ENCODE peak calls at places on chromosome 7, in six cellular contexts. One of them, this sample, is unnamed.

GRCh38 chr7:159118220-159118595 is 26.5 kb downstream of the VIPR2 start:
- DNase-seq in IMR-90: no peak
- DNase-seq in neuronal stem cell: no peak
- DNase-seq in trophoblast cell: no peak
- DNase-seq in mesenchymal stem cell: no peak
- DNase-seq in H1: no peak
- DNase-seq in this sample: peak

GRCh38 chr7:92781117-92781720 is 55.2 kb downstream of the CDK6 start:
- DNase-seq in trophoblast cell: no peak
- DNase-seq in H1: no peak
- DNase-seq in neuronal stem cell: no peak
- DNase-seq in IMR-90: no peak
- DNase-seq in mesenchymal stem cell: no peak
- DNase-seq in this sample: no peak

GRCh38 chr7:93921190-93921585 is 347 bp upstream of the GNG11 start:
- DNase-seq in IMR-90: no peak
- DNase-seq in trophoblast cell: no peak
- DNase-seq in mesenchymal stem cell: no peak
- DNase-seq in neuronal stem cell: no peak
- DNase-seq in H1: no peak
- DNase-seq in this sample: no peak

GRCh38 chr7:151424799-151425198 is 15.0 kb upstream of the WDR86 start:
- DNase-seq in H1: no peak
- DNase-seq in trophoblast cell: no peak
- DNase-seq in IMR-90: peak
- DNase-seq in mesenchymal stem cell: peak
- DNase-seq in neuronal stem cell: no peak
- DNase-seq in this sample: no peak

GRCh38 chr7:145959981-145960380 is 156.6 kb upstream of the CNTNAP2 start:
- DNase-seq in trophoblast cell: no peak
- DNase-seq in mesenchymal stem cell: no peak
- DNase-seq in neuronal stem cell: no peak
- DNase-seq in H1: no peak
- DNase-seq in IMR-90: no peak
- DNase-seq in this sample: no peak

GRCh38 chr7:40987571-40987970 is 715.3 kb downstream of the INHBA start:
- DNase-seq in IMR-90: peak
- DNase-seq in trophoblast cell: no peak
- DNase-seq in H1: no peak
- DNase-seq in neuronal stem cell: no peak
- DNase-seq in mesenchymal stem cell: peak
- DNase-seq in this sample: no peak

GRCh38 chr7:153399554-153399940 is 640.0 kb downstream of the ACTR3B start:
- DNase-seq in mesenchymal stem cell: no peak
- DNase-seq in trophoblast cell: no peak
- DNase-seq in neuronal stem cell: peak
- DNase-seq in H1: no peak
- DNase-seq in IMR-90: no peak
- DNase-seq in this sample: peak

GRCh38 chr7:86768967-86769760 is 125.5 kb downstream of the GRM3 start:
- DNase-seq in trophoblast cell: no peak
- DNase-seq in IMR-90: no peak
- DNase-seq in H1: no peak
- DNase-seq in neuronal stem cell: no peak
- DNase-seq in mesenchymal stem cell: no peak
- DNase-seq in this sample: peak

GRCh38 chr7:138233189-138233588 is 156.9 kb downstream of the AKR1D1 start:
- DNase-seq in mesenchymal stem cell: no peak
- DNase-seq in neuronal stem cell: no peak
- DNase-seq in trophoblast cell: no peak
- DNase-seq in IMR-90: no peak
- DNase-seq in H1: peak
- DNase-seq in this sample: no peak

GRCh38 chr7:88759216-88759955 is at the start of gene ZNF804B:
- DNase-seq in IMR-90: no peak
- DNase-seq in mesenchymal stem cell: no peak
- DNase-seq in neuronal stem cell: peak
- DNase-seq in H1: peak
- DNase-seq in trophoblast cell: no peak
- DNase-seq in this sample: peak
- H3K4me3 ChIP-seq in IMR-90: no peak
- H3K4me3 ChIP-seq in mesenchymal stem cell: peak
- H3K4me3 ChIP-seq in neuronal stem cell: peak
- H3K4me3 ChIP-seq in H1: peak
- H3K4me3 ChIP-seq in trophoblast cell: peak
- H3K4me3 ChIP-seq in this sample: no peak

GRCh38 chr7:74480861-74481417 is 27.2 kb downstream of the GTF2IRD1 start:
- DNase-seq in trophoblast cell: peak
- DNase-seq in H1: no peak
- DNase-seq in mesenchymal stem cell: peak
- DNase-seq in neuronal stem cell: no peak
- DNase-seq in IMR-90: peak
- DNase-seq in this sample: peak
- H3K18ac ChIP-seq in trophoblast cell: peak
- H3K18ac ChIP-seq in H1: peak
- H3K18ac ChIP-seq in mesenchymal stem cell: peak
- H3K18ac ChIP-seq in neuronal stem cell: peak
- H3K18ac ChIP-seq in IMR-90: peak
- H3K18ac ChIP-seq in this sample: no peak

DNA sequence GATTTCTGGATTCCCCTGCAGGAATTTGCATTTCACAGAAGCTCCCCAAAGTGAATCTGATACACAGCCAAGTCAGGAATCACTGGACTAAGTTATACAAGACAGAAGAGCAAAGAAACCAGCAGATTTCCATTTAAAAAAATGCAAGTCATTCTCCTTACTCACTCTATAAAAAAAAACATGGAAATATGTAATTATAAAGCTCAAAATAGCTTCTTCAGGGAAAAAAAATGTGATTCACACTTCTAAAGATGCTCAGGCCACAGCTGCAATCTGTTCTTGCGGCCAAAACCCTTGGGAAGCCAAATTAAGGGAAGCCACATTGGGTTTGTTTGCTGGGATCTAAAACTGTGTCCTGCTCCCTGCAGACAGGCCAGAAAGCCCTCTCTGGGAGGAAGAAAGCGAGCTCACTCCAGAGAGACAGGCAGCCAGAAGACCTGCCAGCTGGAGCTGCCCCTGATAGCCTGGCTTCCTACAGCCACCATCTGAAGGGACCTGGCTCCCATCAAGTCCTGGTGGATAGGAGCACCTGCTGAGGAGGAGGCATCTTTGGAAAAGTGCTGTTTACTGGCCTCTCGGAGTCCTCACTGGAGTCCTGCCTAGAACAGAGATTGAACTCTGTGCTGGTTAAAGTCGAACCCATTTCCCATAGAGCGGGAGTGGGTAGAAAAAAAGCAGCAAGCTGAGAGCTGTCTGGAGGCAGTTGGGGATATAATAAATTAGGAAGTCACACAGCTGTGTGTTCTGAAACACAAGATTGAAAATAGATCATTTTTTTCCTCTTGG is 359.2 kb upstream of the AOAH start:
- DNase-seq in H1: no peak
- DNase-seq in neuronal stem cell: no peak
- DNase-seq in trophoblast cell: peak
- DNase-seq in IMR-90: peak
- DNase-seq in mesenchymal stem cell: peak
- DNase-seq in this sample: no peak
- H3K4ac ChIP-seq in H1: no peak
- H3K4ac ChIP-seq in neuronal stem cell: no peak
- H3K4ac ChIP-seq in trophoblast cell: no peak
- H3K4ac ChIP-seq in IMR-90: no peak
- H3K4ac ChIP-seq in mesenchymal stem cell: no peak
- H3K4ac ChIP-seq in this sample: no peak

GRCh38 chr7:53218730-53219504 is 183.5 kb downstream of the POM121L12 start:
- DNase-seq in IMR-90: no peak
- DNase-seq in trophoblast cell: peak
- DNase-seq in H1: peak
- DNase-seq in mesenchymal stem cell: peak
- DNase-seq in neuronal stem cell: peak
- DNase-seq in this sample: peak
- H3K4me3 ChIP-seq in IMR-90: no peak
- H3K4me3 ChIP-seq in trophoblast cell: peak
- H3K4me3 ChIP-seq in H1: peak
- H3K4me3 ChIP-seq in mesenchymal stem cell: no peak
- H3K4me3 ChIP-seq in neuronal stem cell: no peak
- H3K4me3 ChIP-seq in this sample: peak

This sample was measured in mesendoderm.